ENCODE peak calls at places on chromosomes 12 and 14, in four cellular contexts. S is heart right ventricle, E is mucosa of descending colon, Q is hepatocyte. B is an unnamed sample. For H3K4me1, the result is how much of the 10 kb centered on the place peaks cover.

GRCh38 chr14:68924392-68925158 is 54.5 kb downstream of the ACTN1 start:
- DNase-seq in S (peak), E (no peak), Q (no peak), B (peak)

GRCh38 chr12:1811281-1811947 is 9.0 kb upstream of the LRTM2 start:
- DNase-seq in S (no peak), E (no peak), Q (no peak), B (no peak)

GRCh38 chr14:104874110-104874531 is 9.1 kb downstream of the CEP170B start:
- DNase-seq in S (no peak), E (no peak), Q (no peak), B (no peak)

GRCh38 chr12:45232771-45233372 is 17.0 kb downstream of the ANO6 start:
- DNase-seq in S (peak), E (no peak), Q (peak), B (peak)

GRCh38 chr12:109724321-109724892 is 10.8 kb downstream of the FAM222A start:
- DNase-seq in S (no peak), E (no peak), Q (no peak), B (no peak)

GRCh38 chr12:57740656-57741412 is 2.3 kb upstream of the AGAP2 start:
- DNase-seq in S (no peak), E (peak), Q (no peak), B (no peak)

GRCh38 chr12:87836190-87836589 is 193.0 kb downstream of the C12orf50 start:
- DNase-seq in S (no peak), E (no peak), Q (no peak), B (no peak)

GRCh38 chr12:58302487-58303011 is 361.2 kb downstream of the ATP23 start:
- DNase-seq in S (peak), E (peak), Q (no peak), B (no peak)

GRCh38 chr12:31009976-31010375 is 63.7 kb upstream of the DDX11 start:
- DNase-seq in S (no peak), E (no peak), Q (no peak), B (no peak)

GRCh38 chr12:47209014-47209413 is 129.3 kb upstream of the AMIGO2 start:
- DNase-seq in S (no peak), E (no peak), Q (no peak), B (no peak)

GRCh38 chr12:12804432-12804886 is 8.7 kb upstream of the DDX47 start:
- DNase-seq in S (no peak), E (no peak), Q (peak), B (no peak)

GRCh38 chr14:103144085-103144484 is 20.8 kb downstream of the TNFAIP2 start:
- DNase-seq in S (no peak), E (no peak), Q (peak), B (no peak)

GRCh38 chr14:89618309-89618708 is 201.3 kb upstream of the FOXN3 start:
- DNase-seq in S (no peak), E (peak), Q (peak), B (no peak)

GRCh38 chr12:132469423-132469822 is 20.5 kb upstream of the FBRSL1 start:
- DNase-seq in S (no peak), E (no peak), Q (no peak), B (no peak)
- H3K4me3 ChIP-seq in S (no peak), E (no peak), Q (no peak), B (no peak)

DNA sequence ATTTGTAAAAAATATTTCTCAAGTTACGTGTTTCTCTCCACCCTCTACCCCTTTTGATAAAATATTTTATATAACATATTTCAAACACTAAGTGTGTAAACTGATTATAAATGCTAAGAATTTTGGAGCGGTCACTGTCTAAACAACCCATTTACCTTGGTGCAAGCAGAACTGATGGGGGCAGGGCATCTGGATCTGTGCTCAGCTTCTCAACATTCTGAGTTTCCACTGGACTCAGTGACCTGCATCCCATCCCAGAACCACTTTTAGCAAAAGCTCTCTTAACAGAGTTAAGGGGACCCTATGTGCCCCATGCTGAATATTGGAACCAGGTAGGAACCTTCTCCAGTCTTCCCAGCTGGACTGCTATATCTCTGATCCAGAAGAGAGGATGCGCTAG is 53.5 kb downstream of the CKAP4 start:
- DNase-seq in S (no peak), E (no peak), Q (no peak), B (no peak)
- H3K4me1 ChIP-seq in S (under half), E (under half), Q (under half), B (under half)

DNA sequence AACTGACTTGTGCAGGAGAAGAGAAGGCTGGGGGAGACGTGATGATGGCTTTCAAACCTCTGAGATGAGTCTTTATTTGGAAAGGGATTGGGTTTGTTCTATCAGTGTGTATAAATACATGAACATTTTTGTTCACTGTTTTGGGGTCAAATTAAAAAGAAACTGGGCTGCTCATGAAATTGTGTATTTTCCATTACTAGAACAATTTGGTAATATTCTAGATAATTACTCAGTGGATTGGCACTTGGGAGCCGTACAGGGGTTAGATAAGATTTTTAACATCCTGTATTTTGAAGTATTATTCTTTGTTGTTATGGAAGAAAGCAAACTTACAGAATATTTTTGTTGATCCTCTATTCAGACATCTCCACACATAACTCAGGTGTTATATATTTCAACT is 340.6 kb downstream of the PRKD1 start:
- DNase-seq in S (no peak), E (no peak), Q (no peak), B (no peak)
- TF ChIP-seq CTCF in S (no peak), E (no peak), Q (no peak), B (no peak)

GRCh38 chr12:98973395-98973794 is 328.3 kb downstream of the APAF1 start:
- DNase-seq in S (no peak), E (no peak), Q (no peak), B (no peak)

GRCh38 chr12:98970950-98971349 is 325.9 kb downstream of the APAF1 start:
- DNase-seq in S (no peak), E (no peak), Q (no peak), B (no peak)

GRCh38 chr12:98980508-98980907 is 335.4 kb downstream of the APAF1 start:
- DNase-seq in S (no peak), E (no peak), Q (no peak), B (no peak)

GRCh38 chr12:98970210-98970609 is 325.1 kb downstream of the APAF1 start:
- DNase-seq in S (no peak), E (no peak), Q (no peak), B (no peak)

DNA sequence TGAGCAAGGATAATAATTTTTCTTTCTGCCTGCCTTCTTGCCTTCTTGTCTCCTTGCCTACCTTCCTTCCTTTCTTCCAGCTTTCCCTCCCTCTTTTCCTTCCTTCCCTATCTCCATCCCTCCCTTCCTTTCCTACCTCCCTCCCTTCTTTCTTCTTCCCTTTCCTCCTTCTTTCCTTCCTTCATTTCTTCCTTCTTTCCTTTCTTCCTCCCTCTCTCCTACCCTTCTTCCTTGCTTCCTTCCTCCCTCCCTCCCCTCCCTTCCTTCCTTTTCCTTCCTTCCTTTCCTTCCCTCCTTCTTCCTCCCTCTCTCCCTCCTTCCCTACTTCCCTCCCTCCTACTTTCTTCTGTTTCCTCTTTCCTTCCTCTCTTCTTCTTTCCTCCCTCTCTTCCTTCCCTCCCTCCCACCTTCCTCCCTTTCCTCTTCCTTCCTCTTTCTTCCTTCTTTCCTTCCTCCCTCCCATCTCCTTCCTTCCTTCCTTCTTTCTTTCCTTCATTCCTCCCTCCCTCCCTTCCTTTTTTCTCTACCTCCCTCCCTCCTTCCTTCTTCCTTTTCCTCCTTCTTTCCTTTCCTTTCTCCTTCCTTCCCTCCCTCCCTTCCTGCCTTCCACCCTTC is 329.8 kb downstream of the APAF1 start:
- DNase-seq in S (no peak), E (no peak), Q (no peak), B (no peak)
- H3K4me3 ChIP-seq in S (no peak), E (no peak), Q (no peak), B (no peak)

DNA sequence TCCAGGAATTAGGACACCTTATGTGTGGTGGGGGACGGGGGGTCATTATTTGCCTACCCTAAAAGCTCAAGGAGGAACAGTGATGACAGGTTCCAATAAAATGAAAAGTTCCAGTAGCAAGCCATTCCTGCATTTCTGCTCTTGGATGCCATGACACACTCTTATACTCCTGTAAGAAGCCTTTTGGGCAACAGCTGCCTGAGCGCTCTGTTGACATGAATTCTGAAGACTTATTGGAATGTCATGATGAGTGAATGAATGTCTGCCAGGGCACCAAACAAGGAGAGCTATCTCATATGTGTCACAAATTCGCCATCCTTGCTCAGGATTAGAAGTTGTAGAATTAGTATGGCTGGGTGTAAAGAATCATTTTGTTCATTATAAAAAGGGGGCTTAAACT is 36.3 kb downstream of the PTGER2 start:
- DNase-seq in S (no peak), E (no peak), Q (no peak), B (no peak)
- H3K4me1 ChIP-seq in S (under half), E (under half), Q (under half), B (under half)

DNA sequence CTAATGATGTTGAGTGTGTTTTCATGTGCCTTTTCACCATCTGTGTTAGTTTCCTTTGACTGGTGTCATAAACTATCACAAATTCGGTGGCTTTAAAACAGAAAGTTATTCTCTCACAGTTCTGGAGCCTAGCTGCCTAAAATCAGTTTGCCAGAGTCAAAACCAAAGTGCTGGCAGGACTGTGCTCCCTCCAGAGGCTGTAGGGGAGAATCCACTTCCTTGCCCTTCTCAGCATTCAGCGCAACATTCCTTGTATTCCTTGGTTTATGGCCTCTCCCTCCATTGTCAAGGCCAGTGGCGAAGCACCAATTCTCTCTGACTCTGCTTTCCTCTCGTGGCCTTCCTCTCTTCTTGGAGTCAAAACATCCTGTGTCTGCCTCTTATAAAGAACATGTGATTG is 174.2 kb upstream of the PDE3A start:
- DNase-seq in S (no peak), E (no peak), Q (peak), B (peak)
- TF ChIP-seq CTCF in S (peak), E (no peak), Q (peak), B (peak)